ENCODE peak calls at places on chromosome 9, in five cellular contexts. W, U, P, V and I are unnamed samples.

GRCh38 chr9:32010322-32010721 is 374.1 kb upstream of the ACO1 start:
- DNase-seq in U (no peak), P (no peak), V (no peak), W (no peak), I (no peak)

GRCh38 chr9:129632460-129632859 is 6.5 kb downstream of the NTMT1 start:
- DNase-seq in P (no peak), V (no peak), W (no peak), U (no peak), I (no peak)

GRCh38 chr9:109312783-109313182 is 8.1 kb downstream of the EPB41L4B start:
- DNase-seq in W (no peak), U (no peak), V (no peak), P (no peak), I (no peak)

GRCh38 chr9:111661802-111662491 is 542 bp downstream of the GNG10 start:
- DNase-seq in V (peak), U (peak), P (peak), W (peak), I (peak)

GRCh38 chr9:125428515-125429467 is 167.2 kb downstream of the GAPVD1 start:
- DNase-seq in P (no peak), U (no peak), V (no peak), W (no peak), I (no peak)

GRCh38 chr9:70455993-70456704 is 41.7 kb upstream of the KLF9 start:
- DNase-seq in W (no peak), V (no peak), P (no peak), U (no peak), I (no peak)

GRCh38 chr9:129111762-129112151 is 542 bp downstream of the PTPA start:
- DNase-seq in W (peak), U (no peak), V (peak), P (peak), I (peak)

GRCh38 chr9:130262061-130262745 is 3.4 kb upstream of the HMCN2 start:
- DNase-seq in P (no peak), U (no peak), W (no peak), V (no peak), I (no peak)

GRCh38 chr9:94692601-94693000 is 33.9 kb upstream of the AOPEP start:
- DNase-seq in W (peak), U (no peak), P (no peak), V (no peak), I (no peak)

GRCh38 chr9:77848428-77848827 is 183.2 kb downstream of the GNAQ start:
- DNase-seq in P (peak), W (no peak), V (no peak), U (no peak), I (peak)

GRCh38 chr9:134263575-134263974 is 62.7 kb upstream of the RXRA start:
- DNase-seq in U (no peak), V (no peak), W (no peak), P (no peak), I (no peak)

GRCh38 chr9:69174645-69175487 is 789 bp downstream of the TJP2 start:
- DNase-seq in P (no peak), V (peak), W (peak), U (no peak), I (peak)

GRCh38 chr9:78029601-78030552 is 1.7 kb downstream of the GNAQ start:
- DNase-seq in U (no peak), P (no peak), V (peak), W (peak), I (no peak)

GRCh38 chr9:127223266-127223665 is 41.3 kb upstream of the GARNL3 start:
- DNase-seq in U (no peak), V (no peak), W (no peak), P (no peak), I (no peak)

GRCh38 chr9:4021621-4022213 is 278.2 kb downstream of the GLIS3 start:
- DNase-seq in U (no peak), P (no peak), W (no peak), V (no peak), I (no peak)

GRCh38 chr9:69430206-69430605 is 105.2 kb downstream of the ENTREP1 start:
- DNase-seq in W (no peak), V (no peak), P (no peak), U (no peak), I (no peak)

GRCh38 chr9:127520941-127521918 is 69.9 kb downstream of the LRSAM1 start:
- DNase-seq in U (no peak), W (no peak), V (peak), P (no peak), I (no peak)

GRCh38 chr9:74639112-74639511 is 142.0 kb downstream of the RORB start:
- DNase-seq in U (no peak), P (no peak), W (no peak), V (no peak), I (no peak)

GRCh38 chr9:134497283-134497860 is 144.2 kb upstream of the COL5A1 start:
- DNase-seq in P (no peak), U (no peak), V (no peak), W (no peak), I (no peak)